ENCODE peak calls at places on chromosomes 13 and 19, in four cellular contexts. One of them, this sample, is unnamed.

GRCh38 chr19:4749870-4750269 is 26.2 kb upstream of the DPP9 start:
- DNase-seq in glutamatergic neuron: peak
- DNase-seq in stimulated activated CD4-positive, alpha-beta T cell treated with anti-CD3 and anti-CD28 coated beads, Interleukin-4, amount 100 ng/mL, for 24 hours: no peak
- DNase-seq in HT1080: no peak
- DNase-seq in this sample: no peak

GRCh38 chr19:58007285-58007684 is 4.7 kb upstream of the ZNF606 start:
- DNase-seq in HT1080: no peak
- DNase-seq in glutamatergic neuron: no peak
- DNase-seq in stimulated activated CD4-positive, alpha-beta T cell treated with anti-CD3 and anti-CD28 coated beads, Interleukin-4, amount 100 ng/mL, for 24 hours: no peak
- DNase-seq in this sample: peak

GRCh38 chr13:21458457-21458815 is 667 bp downstream of the ZDHHC20 start:
- DNase-seq in HT1080: peak
- DNase-seq in stimulated activated CD4-positive, alpha-beta T cell treated with anti-CD3 and anti-CD28 coated beads, Interleukin-4, amount 100 ng/mL, for 24 hours: peak
- DNase-seq in glutamatergic neuron: peak
- DNase-seq in this sample: peak

GRCh38 chr13:24693862-24694471 is 13.8 kb downstream of the ATP12A start:
- DNase-seq in HT1080: peak
- DNase-seq in stimulated activated CD4-positive, alpha-beta T cell treated with anti-CD3 and anti-CD28 coated beads, Interleukin-4, amount 100 ng/mL, for 24 hours: peak
- DNase-seq in glutamatergic neuron: peak
- DNase-seq in this sample: peak

GRCh38 chr19:51391073-51391611 is 751 bp upstream of the C19orf84 start:
- DNase-seq in HT1080: no peak
- DNase-seq in glutamatergic neuron: no peak
- DNase-seq in stimulated activated CD4-positive, alpha-beta T cell treated with anti-CD3 and anti-CD28 coated beads, Interleukin-4, amount 100 ng/mL, for 24 hours: no peak
- DNase-seq in this sample: no peak

GRCh38 chr13:34413538-34414210 is 528.4 kb upstream of the NBEA start:
- DNase-seq in HT1080: peak
- DNase-seq in stimulated activated CD4-positive, alpha-beta T cell treated with anti-CD3 and anti-CD28 coated beads, Interleukin-4, amount 100 ng/mL, for 24 hours: no peak
- DNase-seq in glutamatergic neuron: no peak
- DNase-seq in this sample: no peak

GRCh38 chr19:5131031-5131865 is 162.3 kb downstream of the KDM4B start:
- DNase-seq in glutamatergic neuron: peak
- DNase-seq in HT1080: no peak
- DNase-seq in stimulated activated CD4-positive, alpha-beta T cell treated with anti-CD3 and anti-CD28 coated beads, Interleukin-4, amount 100 ng/mL, for 24 hours: no peak
- DNase-seq in this sample: no peak

GRCh38 chr19:12994701-12995595 is at the start of gene NFIX:
- DNase-seq in glutamatergic neuron: no peak
- DNase-seq in HT1080: no peak
- DNase-seq in stimulated activated CD4-positive, alpha-beta T cell treated with anti-CD3 and anti-CD28 coated beads, Interleukin-4, amount 100 ng/mL, for 24 hours: peak
- DNase-seq in this sample: no peak

GRCh38 chr13:40581277-40581579 is 85.2 kb downstream of the FOXO1 start:
- DNase-seq in glutamatergic neuron: no peak
- DNase-seq in HT1080: no peak
- DNase-seq in stimulated activated CD4-positive, alpha-beta T cell treated with anti-CD3 and anti-CD28 coated beads, Interleukin-4, amount 100 ng/mL, for 24 hours: no peak
- DNase-seq in this sample: no peak